ENCODE peak calls at places on chromosomes 16 and 17, in four cellular contexts. One of them, this sample, is unnamed.
A peak's percentile ranks its signal among the peaks of the same experiment; 100 is the strongest.

GRCh38 chr17:74859439-74860228 is at the start of gene GRIN2C:
- DNase-seq in GM23338: no peak
- DNase-seq in stomach: no peak
- DNase-seq in breast epithelium: no peak
- DNase-seq in this sample: no peak

GRCh38 chr16:55403464-55403863 is 75.5 kb upstream of the MMP2 start:
- DNase-seq in GM23338: no peak
- DNase-seq in stomach: no peak
- DNase-seq in breast epithelium: no peak
- DNase-seq in this sample: no peak

GRCh38 chr16:69040144-69040909 is 65.1 kb upstream of the HAS3 start:
- DNase-seq in GM23338: no peak
- DNase-seq in stomach: no peak
- DNase-seq in breast epithelium: no peak
- DNase-seq in this sample: no peak

GRCh38 chr17:64180089-64180488 is 50.1 kb upstream of the ERN1 start:
- DNase-seq in GM23338: no peak
- DNase-seq in stomach: no peak
- DNase-seq in breast epithelium: no peak
- DNase-seq in this sample: no peak

GRCh38 chr17:44830359-44831269 is 527 bp upstream of the GJC1 start:
- DNase-seq in GM23338: peak; percentile 92
- DNase-seq in stomach: no peak
- DNase-seq in breast epithelium: peak; percentile 15
- DNase-seq in this sample: no peak

GRCh38 chr17:31877341-31877740 is 18.3 kb upstream of the COPRS start:
- DNase-seq in GM23338: no peak
- DNase-seq in stomach: no peak
- DNase-seq in breast epithelium: no peak
- DNase-seq in this sample: no peak

GRCh38 chr16:24852281-24852721 is 6.5 kb downstream of the SLC5A11 start:
- DNase-seq in GM23338: no peak
- DNase-seq in stomach: no peak
- DNase-seq in breast epithelium: no peak
- DNase-seq in this sample: no peak

GRCh38 chr17:34850023-34850422 is 111.2 kb downstream of the CCT6B start:
- DNase-seq in GM23338: no peak
- DNase-seq in stomach: no peak
- DNase-seq in breast epithelium: no peak
- DNase-seq in this sample: no peak

GRCh38 chr16:85605051-85605911 is 7.8 kb upstream of the GSE1 start:
- DNase-seq in GM23338: no peak
- DNase-seq in stomach: no peak
- DNase-seq in breast epithelium: no peak
- DNase-seq in this sample: no peak

GRCh38 chr17:65463242-65463641 is 98.2 kb downstream of the AXIN2 start:
- DNase-seq in GM23338: no peak
- DNase-seq in stomach: peak; percentile 26
- DNase-seq in breast epithelium: no peak
- DNase-seq in this sample: no peak

GRCh38 chr17:61809816-61810392 is 53.4 kb downstream of the BRIP1 start:
- DNase-seq in GM23338: no peak
- DNase-seq in stomach: no peak
- DNase-seq in breast epithelium: no peak
- DNase-seq in this sample: no peak

GRCh38 chr17:2709173-2709661 is 2.3 kb downstream of the CLUH start:
- DNase-seq in GM23338: peak; percentile 43
- DNase-seq in stomach: peak; percentile 88
- DNase-seq in breast epithelium: peak; percentile 83
- DNase-seq in this sample: peak; percentile 71

GRCh38 chr17:2706911-2707510 is 4.6 kb downstream of the CLUH start:
- DNase-seq in GM23338: no peak
- DNase-seq in stomach: no peak
- DNase-seq in breast epithelium: no peak
- DNase-seq in this sample: no peak

GRCh38 chr17:2705888-2706795 is 5.4 kb downstream of the CLUH start:
- DNase-seq in GM23338: no peak
- DNase-seq in stomach: no peak
- DNase-seq in breast epithelium: no peak
- DNase-seq in this sample: no peak

GRCh38 chr17:2708585-2709172 is 2.9 kb downstream of the CLUH start:
- DNase-seq in GM23338: no peak
- DNase-seq in stomach: no peak
- DNase-seq in breast epithelium: no peak
- DNase-seq in this sample: no peak

GRCh38 chr17:2707721-2708584 is 3.6 kb downstream of the CLUH start:
- DNase-seq in GM23338: peak; percentile 79
- DNase-seq in stomach: peak; percentile 60
- DNase-seq in breast epithelium: no peak
- DNase-seq in this sample: no peak
- TF ChIP-seq CTCF in GM23338: peak; percentile 62
- TF ChIP-seq CTCF in stomach: peak; percentile 34
- TF ChIP-seq CTCF in breast epithelium: peak; percentile 21
- TF ChIP-seq CTCF in this sample: no peak

GRCh38 chr17:50710650-50711049 is 2.9 kb upstream of the ANKRD40 start:
- DNase-seq in GM23338: no peak
- DNase-seq in stomach: no peak
- DNase-seq in breast epithelium: no peak
- DNase-seq in this sample: no peak

GRCh38 chr17:50710025-50710424 is 2.3 kb upstream of the ANKRD40 start:
- DNase-seq in GM23338: peak; percentile 44
- DNase-seq in stomach: no peak
- DNase-seq in breast epithelium: no peak
- DNase-seq in this sample: no peak

GRCh38 chr17:50707296-50708049 is at the start of gene ANKRD40:
- DNase-seq in GM23338: peak; percentile 86
- DNase-seq in stomach: peak; percentile 93
- DNase-seq in breast epithelium: peak; percentile 86
- DNase-seq in this sample: peak; percentile 96

GRCh38 chr17:50712641-50713296 is 5.1 kb upstream of the ANKRD40 start:
- DNase-seq in GM23338: no peak
- DNase-seq in stomach: no peak
- DNase-seq in breast epithelium: no peak
- DNase-seq in this sample: no peak

DNA sequence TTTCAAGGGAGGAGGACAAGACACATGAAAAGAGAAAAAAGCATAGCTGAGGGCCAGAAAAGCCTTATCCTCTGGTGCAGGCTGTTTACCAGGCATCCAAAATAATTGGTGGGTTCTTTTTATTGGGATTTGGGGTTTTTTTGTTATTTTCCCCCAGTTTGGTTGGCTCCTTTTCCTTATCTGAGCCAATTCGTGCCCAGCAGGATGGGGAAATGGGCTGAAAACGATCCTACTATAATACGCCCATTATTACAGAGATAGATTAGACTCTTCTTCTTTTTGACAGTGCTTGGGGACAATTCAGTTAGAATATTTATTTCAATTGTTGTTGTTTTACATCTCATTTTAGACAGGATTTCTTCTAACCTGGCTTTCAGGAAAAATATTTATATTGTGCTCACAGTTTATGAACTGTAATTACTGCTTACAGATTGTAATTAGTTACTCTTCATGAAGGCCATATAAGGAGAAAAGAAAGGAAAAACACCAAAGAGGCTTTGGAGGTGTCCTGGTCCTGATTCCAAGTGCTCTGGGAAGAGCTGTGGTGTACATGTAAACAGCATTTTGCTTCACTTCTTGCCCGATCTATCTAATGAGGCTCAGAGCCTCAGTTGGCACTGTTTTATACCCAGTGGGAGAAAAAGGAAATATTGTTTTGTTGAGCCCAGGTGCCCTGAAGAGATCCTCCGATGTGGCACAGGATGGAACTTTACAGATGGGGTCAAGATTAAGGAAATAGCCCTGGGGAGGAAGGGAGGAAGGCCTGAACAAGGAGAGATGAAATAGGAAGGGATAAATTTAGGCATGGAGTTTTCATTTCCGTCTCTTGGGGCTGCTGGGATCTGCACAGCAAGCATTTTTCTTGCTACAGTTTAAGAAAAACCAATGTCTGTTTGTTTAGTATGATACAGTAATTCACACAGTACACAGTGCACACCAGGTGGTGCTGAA is 611 bp upstream of the ANKRD40 start:
- DNase-seq in GM23338: no peak
- DNase-seq in stomach: no peak
- DNase-seq in breast epithelium: no peak
- DNase-seq in this sample: no peak
- TF ChIP-seq POLR2AphosphoS5 in GM23338: no peak
- TF ChIP-seq POLR2AphosphoS5 in stomach: no peak
- TF ChIP-seq POLR2AphosphoS5 in breast epithelium: no peak
- TF ChIP-seq POLR2AphosphoS5 in this sample: no peak

GRCh38 chr17:9229826-9230201 is 208.5 kb downstream of the NTN1 start:
- DNase-seq in GM23338: no peak
- DNase-seq in stomach: no peak
- DNase-seq in breast epithelium: no peak
- DNase-seq in this sample: peak; percentile 58

GRCh38 chr17:9229160-9229825 is 208.0 kb downstream of the NTN1 start:
- DNase-seq in GM23338: no peak
- DNase-seq in stomach: no peak
- DNase-seq in breast epithelium: no peak
- DNase-seq in this sample: no peak

GRCh38 chr17:9227819-9228407 is 206.6 kb downstream of the NTN1 start:
- DNase-seq in GM23338: no peak
- DNase-seq in stomach: no peak
- DNase-seq in breast epithelium: no peak
- DNase-seq in this sample: peak; percentile 59

GRCh38 chr17:9230346-9230745 is 209.0 kb downstream of the NTN1 start:
- DNase-seq in GM23338: no peak
- DNase-seq in stomach: no peak
- DNase-seq in breast epithelium: no peak
- DNase-seq in this sample: no peak

DNA sequence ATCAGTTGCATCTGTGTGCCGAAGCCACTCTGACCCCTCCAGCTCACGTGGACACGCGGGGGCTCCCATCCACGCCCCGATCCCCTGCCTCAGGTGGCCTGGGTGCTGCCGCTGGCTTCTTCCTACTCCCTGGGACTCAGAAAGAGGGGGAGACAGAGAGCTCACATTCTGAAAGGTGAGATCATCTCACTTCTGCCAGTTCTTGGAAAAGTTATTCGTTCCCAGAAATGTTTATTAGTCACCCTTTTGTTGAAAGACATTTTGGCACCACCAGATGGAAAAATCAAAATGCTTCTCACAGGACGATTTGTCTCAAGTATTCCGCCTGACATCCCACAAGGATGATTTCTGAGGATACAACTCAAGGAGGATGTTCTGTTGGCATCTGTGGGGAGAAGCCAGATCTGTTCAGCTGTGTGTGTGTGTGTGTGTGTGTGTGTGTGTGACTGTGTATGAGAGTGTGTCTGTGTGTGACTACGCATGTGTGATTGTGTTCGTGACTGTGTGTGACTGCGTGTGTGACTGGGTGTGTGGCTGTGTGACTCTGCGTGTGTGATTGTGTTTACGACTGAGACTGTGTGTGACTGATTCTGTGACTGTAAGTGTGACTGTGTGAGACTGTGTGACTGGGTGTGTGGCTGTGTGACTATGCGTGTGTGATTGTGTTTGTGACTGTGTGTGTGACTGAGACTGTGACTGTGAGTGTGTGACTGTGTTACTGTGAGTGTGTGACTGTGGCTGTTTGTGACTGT is 207.3 kb downstream of the NTN1 start:
- DNase-seq in GM23338: no peak
- DNase-seq in stomach: no peak
- DNase-seq in breast epithelium: no peak
- DNase-seq in this sample: peak; percentile 71
- TF ChIP-seq CTCF in GM23338: no peak
- TF ChIP-seq CTCF in stomach: no peak
- TF ChIP-seq CTCF in breast epithelium: no peak
- TF ChIP-seq CTCF in this sample: no peak

GRCh38 chr16:56669005-56669839 is at the start of gene MT1H:
- DNase-seq in GM23338: peak; percentile 51
- DNase-seq in stomach: peak; percentile 58
- DNase-seq in breast epithelium: no peak
- DNase-seq in this sample: peak; percentile 74

GRCh38 chr16:56669840-56670639 is 426 bp downstream of the MT1H start:
- DNase-seq in GM23338: peak; percentile 35
- DNase-seq in stomach: no peak
- DNase-seq in breast epithelium: no peak
- DNase-seq in this sample: peak; percentile 61

GRCh38 chr16:56664506-56664905 is 3.4 kb downstream of the MT1G start:
- DNase-seq in GM23338: no peak
- DNase-seq in stomach: no peak
- DNase-seq in breast epithelium: no peak
- DNase-seq in this sample: no peak

GRCh38 chr16:56670640-56670934 is 973 bp downstream of the MT1H start:
- DNase-seq in GM23338: peak; percentile 20
- DNase-seq in stomach: no peak
- DNase-seq in breast epithelium: no peak
- DNase-seq in this sample: no peak

DNA sequence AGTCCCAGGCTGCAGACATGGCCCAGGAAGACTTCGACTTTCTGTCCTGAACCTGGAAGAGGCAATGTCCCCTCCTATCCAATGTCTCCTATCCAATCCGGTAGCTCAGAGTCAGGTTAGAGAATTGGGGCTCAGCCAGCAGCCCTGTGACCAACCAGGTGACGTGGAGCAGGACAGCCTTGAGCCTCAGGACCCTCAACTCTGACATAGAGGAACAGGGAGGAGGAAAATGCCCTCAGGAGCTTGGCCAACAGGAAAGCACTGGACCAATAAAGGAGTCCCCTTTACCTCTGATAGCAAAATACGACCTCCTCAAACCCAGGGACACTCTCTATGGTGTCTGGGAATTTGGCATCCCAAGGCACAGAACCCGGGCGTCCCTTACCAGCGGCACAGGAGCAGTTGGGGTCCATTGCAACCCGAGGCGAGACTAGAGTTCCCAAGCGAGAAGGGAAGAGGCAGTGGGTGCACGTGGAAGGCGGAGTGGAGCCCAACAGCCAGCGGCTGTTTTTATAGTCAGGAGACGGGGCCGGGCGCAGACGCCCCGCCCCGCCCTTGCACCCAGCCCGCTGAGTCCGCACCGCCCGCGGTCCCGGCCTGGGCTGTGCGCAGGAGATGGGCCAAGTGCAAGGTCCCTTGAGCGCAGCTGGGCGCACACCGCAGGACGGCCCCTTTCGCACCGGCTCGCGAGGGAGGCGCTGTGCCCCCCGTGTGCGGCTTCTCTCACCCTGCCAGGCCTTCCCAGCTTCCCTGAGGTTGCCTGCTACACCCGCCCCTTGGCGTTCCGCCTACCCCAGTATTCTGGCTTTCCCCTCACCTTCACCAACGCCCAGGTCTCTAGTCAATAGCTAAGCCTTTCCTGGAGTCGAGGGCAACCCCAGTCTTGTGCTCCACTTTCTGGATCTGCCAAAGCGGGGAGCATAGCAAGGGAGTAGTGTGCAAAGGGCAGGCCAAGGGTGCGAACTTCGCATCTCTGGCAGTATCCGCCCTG is at the start of gene MT1G:
- DNase-seq in GM23338: peak; percentile 58
- DNase-seq in stomach: peak; percentile 87
- DNase-seq in breast epithelium: peak; percentile 64
- DNase-seq in this sample: no peak
- TF ChIP-seq POLR2AphosphoS5 in GM23338: peak; percentile 89
- TF ChIP-seq POLR2AphosphoS5 in stomach: peak; percentile 91
- TF ChIP-seq POLR2AphosphoS5 in breast epithelium: peak; percentile 23
- TF ChIP-seq POLR2AphosphoS5 in this sample: no peak

This sample was measured in suprapubic skin.